ENCODE peak calls at places on chromosomes 3 and 15, in ten cellular contexts. G is NCI-H226; I is fibroblast of lung; R is EH; W is ACHN; Z is Caki2; L is left ventricle myocardium superior; V is hippocampal formation; A is stimulated activated naive CD4-positive, alpha-beta T cell; P is amygdala. U is an unnamed sample.

GRCh38 chr3:116339441-116340028 is 105.8 kb downstream of the LSAMP start:
- DNase-seq in I (peak), L (peak), P (no peak), W (no peak), G (no peak), R (peak), A (no peak), V (no peak), Z (no peak), U (no peak)

GRCh38 chr3:25894101-25894500 is 104.2 kb downstream of the OXSM start:
- DNase-seq in G (peak), P (no peak), L (no peak), R (peak), A (no peak), I (no peak), V (no peak), Z (no peak), W (no peak), U (peak)

GRCh38 chr3:186985713-186986364 is 55.5 kb downstream of the ST6GAL1 start:
- DNase-seq in I (no peak), V (no peak), Z (no peak), W (no peak), R (no peak), A (no peak), P (no peak), L (peak), G (no peak), U (no peak)

GRCh38 chr3:44125882-44126281 is 115.8 kb upstream of the TOPAZ1 start:
- DNase-seq in I (peak), R (peak), G (peak), P (no peak), V (no peak), Z (no peak), A (no peak), W (no peak), L (no peak), U (peak)

GRCh38 chr3:154778057-154778456 is 302.1 kb upstream of the MME start:
- DNase-seq in L (no peak), V (no peak), W (no peak), R (no peak), Z (no peak), G (no peak), P (no peak), I (no peak), A (no peak), U (no peak)

GRCh38 chr3:46845397-46845859 is 17.8 kb downstream of the MYL3 start:
- DNase-seq in L (peak), P (no peak), Z (peak), A (no peak), G (no peak), W (peak), R (peak), I (peak), V (no peak), U (peak)

GRCh38 chr3:37974121-37974927 is 16.3 kb upstream of the VILL start:
- DNase-seq in P (no peak), G (peak), A (peak), Z (peak), I (peak), V (peak), R (peak), L (peak), W (peak), U (peak)

GRCh38 chr3:143736651-143737050 is 111.6 kb downstream of the SLC9A9 start:
- DNase-seq in G (no peak), Z (no peak), L (no peak), V (no peak), I (peak), W (no peak), P (no peak), R (no peak), A (no peak), U (no peak)

GRCh38 chr3:126873416-126873815 is 109.5 kb upstream of the PLXNA1 start:
- DNase-seq in A (no peak), I (no peak), G (no peak), Z (no peak), V (no peak), P (no peak), R (no peak), L (no peak), W (no peak), U (no peak)

GRCh38 chr15:57533062-57533735 is 58.5 kb upstream of the MYZAP start:
- DNase-seq in V (no peak), G (no peak), W (no peak), P (no peak), L (no peak), A (no peak), I (no peak), Z (no peak), R (no peak), U (no peak)

GRCh38 chr15:26841514-26841913 is 25.3 kb upstream of the GABRA5 start:
- DNase-seq in I (no peak), V (no peak), A (no peak), Z (no peak), P (no peak), W (no peak), L (no peak), G (no peak), R (no peak), U (no peak)